ENCODE peak calls at places on chromosome 5, in six cellular contexts. I is endothelial cell; Y is AG20443; X is BJ; E is CD4-positive, alpha-beta T cell; R is Kasumi-1. P is an unnamed sample.

GRCh38 chr5:172699999-172700685 is 59.1 kb downstream of the NEURL1B start:
- DNase-seq in I (no peak), Y (no peak), X (no peak), E (no peak), R (no peak), P (no peak)

GRCh38 chr5:132369471-132370240 is at the start of gene SLC22A5:
- DNase-seq in I (peak; percentile 59), Y (peak; percentile 85), X (no peak), E (peak; percentile 77), R (peak; percentile 50), P (peak; percentile 61)

GRCh38 chr5:147539053-147539452 is 29.2 kb upstream of the DPYSL3 start:
- DNase-seq in I (no peak), Y (peak; percentile 69), X (no peak), E (no peak), R (no peak), P (no peak)

GRCh38 chr5:146802945-146803522 is 75.5 kb downstream of the PPP2R2B start:
- DNase-seq in I (no peak), Y (no peak), X (no peak), E (no peak), R (no peak), P (no peak)

GRCh38 chr5:10933141-10933540 is 172.1 kb upstream of the DAP start:
- DNase-seq in I (no peak), Y (no peak), X (no peak), E (no peak), R (no peak), P (no peak)

GRCh38 chr5:71972777-71973473 is 134.3 kb upstream of the MAP1B start:
- DNase-seq in I (no peak), Y (no peak), X (no peak), E (no peak), R (no peak), P (no peak)

GRCh38 chr5:31635446-31635845 is 3.5 kb upstream of the PDZD2 start:
- DNase-seq in I (no peak), Y (no peak), X (no peak), E (no peak), R (no peak), P (no peak)

GRCh38 chr5:55524816-55525215 is 9.9 kb downstream of the PLPP1 start:
- DNase-seq in I (no peak), Y (no peak), X (no peak), E (no peak), R (no peak), P (no peak)

GRCh38 chr5:65068410-65068809 is 299.7 kb downstream of the CWC27 start:
- DNase-seq in I (no peak), Y (no peak), X (no peak), E (no peak), R (no peak), P (no peak)

GRCh38 chr5:13250450-13251291 is 693.8 kb downstream of the DNAH5 start:
- DNase-seq in I (no peak), Y (no peak), X (no peak), E (no peak), R (peak; percentile 33), P (peak; percentile 51)

GRCh38 chr5:12703254-12703653 is 799.0 kb upstream of the CTNND2 start:
- DNase-seq in I (no peak), Y (no peak), X (no peak), E (no peak), R (no peak), P (no peak)

GRCh38 chr5:66013906-66014305 is 87.5 kb downstream of the ERBIN start:
- DNase-seq in I (no peak), Y (no peak), X (no peak), E (no peak), R (no peak), P (no peak)

GRCh38 chr5:172697123-172698121 is 56.4 kb downstream of the NEURL1B start:
- DNase-seq in I (peak; percentile 90), Y (peak; percentile 90), X (no peak), E (peak; percentile 81), R (peak; percentile 91), P (peak; percentile 86)

GRCh38 chr5:132136906-132137305 is 63.3 kb downstream of the CSF2 start:
- DNase-seq in I (no peak), Y (peak; percentile 51), X (peak; percentile 37), E (no peak), R (no peak), P (no peak)

GRCh38 chr5:1231354-1231905 is 6.2 kb downstream of the SLC6A18 start:
- DNase-seq in I (no peak), Y (no peak), X (no peak), E (no peak), R (no peak), P (no peak)

GRCh38 chr5:143154495-143155375 is 248.8 kb downstream of the NR3C1 start:
- DNase-seq in I (no peak), Y (peak; percentile 72), X (no peak), E (no peak), R (no peak), P (no peak)

GRCh38 chr5:120035815-120036577 is 406.6 kb downstream of the FAM170A start:
- DNase-seq in I (no peak), Y (no peak), X (no peak), E (no peak), R (no peak), P (no peak)

GRCh38 chr5:75510417-75510835 is 1.0 kb downstream of the CERT1 start:
- DNase-seq in I (no peak), Y (no peak), X (no peak), E (no peak), R (peak; percentile 10), P (peak; percentile 45)

GRCh38 chr5:150461231-150461630 is 11.7 kb upstream of the RPS14 start:
- DNase-seq in I (no peak), Y (no peak), X (no peak), E (no peak), R (peak; percentile 40), P (no peak)

GRCh38 chr5:151954271-151954670 is 29.6 kb upstream of the GLRA1 start:
- DNase-seq in I (no peak), Y (no peak), X (no peak), E (no peak), R (no peak), P (no peak)

GRCh38 chr5:170633235-170634041 is 129.6 kb downstream of the KCNIP1 start:
- DNase-seq in I (peak; percentile 36), Y (peak; percentile 80), X (peak; percentile 24), E (no peak), R (peak; percentile 91), P (peak; percentile 66)

GRCh38 chr5:179820483-179821297 is at the start of gene SQSTM1:
- DNase-seq in I (peak; percentile 77), Y (peak; percentile 95), X (no peak), E (peak; percentile 88), R (peak; percentile 45), P (peak; percentile 76)

GRCh38 chr5:140641716-140642115 is 2.5 kb downstream of the TMCO6 start:
- DNase-seq in I (no peak), Y (no peak), X (no peak), E (no peak), R (no peak), P (no peak)

GRCh38 chr5:72451771-72452505 is 55.3 kb downstream of the ZNF366 start:
- DNase-seq in I (peak; percentile 31), Y (peak; percentile 87), X (peak; percentile 92), E (no peak), R (no peak), P (no peak)

GRCh38 chr5:41790038-41790776 is 80.0 kb downstream of the OXCT1 start:
- DNase-seq in I (no peak), Y (peak; percentile 15), X (no peak), E (no peak), R (no peak), P (no peak)

GRCh38 chr5:170408189-170408588 is 19.0 kb upstream of the KCNMB1 start:
- DNase-seq in I (no peak), Y (no peak), X (no peak), E (no peak), R (no peak), P (no peak)

GRCh38 chr5:6482735-6483134 is 34.1 kb downstream of the UBE2QL1 start:
- DNase-seq in I (no peak), Y (no peak), X (no peak), E (no peak), R (no peak), P (no peak)

GRCh38 chr5:77367733-77368132 is 124.4 kb downstream of the WDR41 start:
- DNase-seq in I (no peak), Y (peak; percentile 25), X (no peak), E (no peak), R (no peak), P (peak; percentile 46)

GRCh38 chr5:32072054-32072453 is 102.1 kb downstream of the GOLPH3 start:
- DNase-seq in I (no peak), Y (no peak), X (no peak), E (no peak), R (no peak), P (no peak)

GRCh38 chr5:104179057-104179456 is 616.5 kb upstream of the NUDT12 start:
- DNase-seq in I (peak; percentile 49), Y (peak; percentile 45), X (no peak), E (no peak), R (peak; percentile 34), P (peak; percentile 89)

GRCh38 chr5:137667341-137667740 is 68.5 kb downstream of the KLHL3 start:
- DNase-seq in I (no peak), Y (no peak), X (no peak), E (no peak), R (no peak), P (no peak)

GRCh38 chr5:24325306-24325832 is 319.4 kb downstream of the CDH10 start:
- DNase-seq in I (no peak), Y (no peak), X (no peak), E (no peak), R (no peak), P (no peak)

GRCh38 chr5:172633403-172633970 is 7.6 kb upstream of the NEURL1B start:
- DNase-seq in I (no peak), Y (no peak), X (no peak), E (peak; percentile 15), R (no peak), P (no peak)

GRCh38 chr5:134948929-134949328 is 18.8 kb upstream of the CATSPER3 start:
- DNase-seq in I (no peak), Y (peak; percentile 18), X (no peak), E (no peak), R (no peak), P (no peak)

GRCh38 chr5:132363431-132364112 is 5.9 kb upstream of the SLC22A5 start:
- DNase-seq in I (no peak), Y (peak; percentile 73), X (peak; percentile 61), E (no peak), R (no peak), P (peak; percentile 90)

GRCh38 chr5:102421647-102422046 is 77.2 kb downstream of the SLCO6A1 start:
- DNase-seq in I (no peak), Y (no peak), X (no peak), E (no peak), R (no peak), P (no peak)

GRCh38 chr5:10652151-10652550 is 88.3 kb downstream of the ANKRD33B start:
- DNase-seq in I (no peak), Y (no peak), X (no peak), E (no peak), R (no peak), P (no peak)